ENCODE peak calls at places on chromosomes 11 and 22, in nine cellular contexts. P is IMR-90, M is NT2/D1, G is fibroblast of lung, I is colonic mucosa, O is H9, R is mammary epithelial cell, Q is neural progenitor cell, N is neuronal stem cell. U is an unnamed sample.

GRCh38 chr11:133957926-133958325 is 1.2 kb upstream of the IGSF9B start:
- DNase-seq in P (no peak), M (no peak), G (no peak), I (no peak), O (no peak), R (no peak), Q (no peak), N (no peak), U (no peak)

GRCh38 chr11:62143727-62144126 is 19.9 kb downstream of the INCENP start:
- DNase-seq in P (no peak), M (no peak), G (no peak), I (peak), O (peak), R (no peak), Q (no peak), N (no peak), U (no peak)

GRCh38 chr11:47477323-47477722 is 28.4 kb upstream of the RAPSN start:
- DNase-seq in P (peak), M (no peak), G (no peak), I (no peak), O (no peak), R (peak), Q (no peak), N (no peak), U (peak)

GRCh38 chr11:74090701-74091100 is 80.1 kb downstream of the C2CD3 start:
- DNase-seq in P (peak), M (no peak), G (peak), I (no peak), O (no peak), R (no peak), Q (peak), N (no peak), U (peak)

GRCh38 chr11:102239906-102240305 is 77.4 kb upstream of the BIRC3 start:
- DNase-seq in P (no peak), M (no peak), G (no peak), I (no peak), O (no peak), R (no peak), Q (no peak), N (no peak), U (no peak)

GRCh38 chr11:134469627-134470026 is 57.6 kb upstream of the B3GAT1 start:
- DNase-seq in P (no peak), M (no peak), G (no peak), I (no peak), O (no peak), R (no peak), Q (no peak), N (no peak), U (no peak)

GRCh38 chr22:42684462-42685195 is 35.4 kb upstream of the CYB5R3 start:
- DNase-seq in P (no peak), M (no peak), G (peak), I (no peak), O (no peak), R (no peak), Q (no peak), N (no peak), U (peak)

GRCh38 chr22:29994027-29994715 is 86.1 kb upstream of the HORMAD2 start:
- DNase-seq in P (peak), M (no peak), G (peak), I (no peak), O (no peak), R (peak), Q (no peak), N (no peak), U (peak)

GRCh38 chr11:13260196-13260962 is 17.2 kb upstream of the BMAL1 start:
- DNase-seq in P (no peak), M (no peak), G (no peak), I (no peak), O (no peak), R (peak), Q (no peak), N (no peak), U (peak)

GRCh38 chr22:46089426-46090041 is 60.8 kb upstream of the PPARA start:
- DNase-seq in P (no peak), M (no peak), G (no peak), I (no peak), O (no peak), R (peak), Q (no peak), N (no peak), U (no peak)

GRCh38 chr22:47053013-47053864 is 290.8 kb downstream of the TBC1D22A start:
- DNase-seq in P (no peak), M (no peak), G (no peak), I (no peak), O (no peak), R (no peak), Q (no peak), N (no peak), U (no peak)

GRCh38 chr11:128195057-128195751 is 392.2 kb downstream of the ETS1 start:
- DNase-seq in P (no peak), M (no peak), G (peak), I (no peak), O (no peak), R (no peak), Q (no peak), N (no peak), U (no peak)

GRCh38 chr22:43110927-43111623 is 525 bp downstream of the BIK start:
- DNase-seq in P (no peak), M (no peak), G (no peak), I (peak), O (no peak), R (peak), Q (peak), N (no peak), U (peak)

GRCh38 chr11:26992031-26992541 is 1.8 kb upstream of the FIBIN start:
- DNase-seq in P (peak), M (no peak), G (peak), I (no peak), O (no peak), R (peak), Q (no peak), N (no peak), U (peak)

GRCh38 chr11:45093761-45094455 is 52.5 kb upstream of the PRDM11 start:
- DNase-seq in P (no peak), M (no peak), G (no peak), I (peak), O (peak), R (no peak), Q (no peak), N (no peak), U (no peak)

GRCh38 chr11:353315-353857 is 15.9 kb upstream of the B4GALNT4 start:
- DNase-seq in P (peak), M (no peak), G (peak), I (peak), O (peak), R (no peak), Q (no peak), N (no peak), U (peak)

GRCh38 chr11:116640641-116641402 is 132.0 kb downstream of the BUD13 start:
- DNase-seq in P (no peak), M (no peak), G (no peak), I (no peak), O (no peak), R (no peak), Q (no peak), N (no peak), U (no peak)

GRCh38 chr11:57568330-57568766 is 876 bp upstream of the UBE2L6 start:
- DNase-seq in P (peak), M (peak), G (peak), I (peak), O (peak), R (peak), Q (no peak), N (peak), U (no peak)

GRCh38 chr22:37508431-37508963 is 10.7 kb downstream of the CARD10 start:
- DNase-seq in P (no peak), M (no peak), G (no peak), I (no peak), O (no peak), R (no peak), Q (no peak), N (no peak), U (no peak)

GRCh38 chr11:61553373-61554171 is 27.3 kb downstream of the SYT7 start:
- DNase-seq in P (no peak), M (no peak), G (peak), I (no peak), O (no peak), R (no peak), Q (no peak), N (no peak), U (no peak)

GRCh38 chr22:44363214-44363979 is 50.6 kb upstream of the SHISAL1 start:
- DNase-seq in P (peak), M (no peak), G (peak), I (peak), O (no peak), R (peak), Q (no peak), N (no peak), U (peak)

GRCh38 chr22:37282385-37282677 is at the start of gene CYTH4:
- DNase-seq in P (no peak), M (no peak), G (no peak), I (peak), O (no peak), R (peak), Q (no peak), N (no peak), U (no peak)

GRCh38 chr22:25111579-25112517 is 87.8 kb upstream of the CRYBB3 start:
- DNase-seq in P (no peak), M (no peak), G (no peak), I (peak), O (peak), R (no peak), Q (no peak), N (no peak), U (peak)

GRCh38 chr11:85076535-85077330 is 550.4 kb downstream of the DLG2 start:
- DNase-seq in P (peak), M (no peak), G (peak), I (no peak), O (no peak), R (peak), Q (no peak), N (no peak), U (peak)

GRCh38 chr11:952406-953385 is 27.0 kb downstream of the AP2A2 start:
- DNase-seq in P (peak), M (no peak), G (peak), I (peak), O (no peak), R (no peak), Q (peak), N (no peak), U (peak)

GRCh38 chr11:70063121-70063520 is 15.0 kb upstream of the ANO1 start:
- DNase-seq in P (no peak), M (no peak), G (no peak), I (peak), O (peak), R (no peak), Q (no peak), N (no peak), U (no peak)

GRCh38 chr22:35972559-35972958 is 56.1 kb downstream of the RBFOX2 start:
- DNase-seq in P (no peak), M (no peak), G (no peak), I (no peak), O (no peak), R (peak), Q (no peak), N (no peak), U (peak)

GRCh38 chr22:35981900-35982299 is 46.7 kb downstream of the RBFOX2 start:
- DNase-seq in P (no peak), M (no peak), G (no peak), I (no peak), O (no peak), R (no peak), Q (peak), N (no peak), U (no peak)

GRCh38 chr22:35973388-35973787 is 55.2 kb downstream of the RBFOX2 start:
- DNase-seq in P (no peak), M (no peak), G (no peak), I (no peak), O (no peak), R (no peak), Q (no peak), N (no peak), U (no peak)

GRCh38 chr22:35978889-35979288 is 49.7 kb downstream of the RBFOX2 start:
- DNase-seq in P (no peak), M (no peak), G (no peak), I (no peak), O (no peak), R (no peak), Q (no peak), N (no peak), U (peak)

GRCh38 chr22:35977136-35977535 is 51.5 kb downstream of the RBFOX2 start:
- DNase-seq in P (peak), M (no peak), G (no peak), I (no peak), O (no peak), R (no peak), Q (no peak), N (no peak), U (peak)
- H3K9ac ChIP-seq in P (no peak), M (no peak), G (no peak), I (no peak), O (no peak), R (no peak), Q (no peak), N (no peak), U (no peak)

DNA sequence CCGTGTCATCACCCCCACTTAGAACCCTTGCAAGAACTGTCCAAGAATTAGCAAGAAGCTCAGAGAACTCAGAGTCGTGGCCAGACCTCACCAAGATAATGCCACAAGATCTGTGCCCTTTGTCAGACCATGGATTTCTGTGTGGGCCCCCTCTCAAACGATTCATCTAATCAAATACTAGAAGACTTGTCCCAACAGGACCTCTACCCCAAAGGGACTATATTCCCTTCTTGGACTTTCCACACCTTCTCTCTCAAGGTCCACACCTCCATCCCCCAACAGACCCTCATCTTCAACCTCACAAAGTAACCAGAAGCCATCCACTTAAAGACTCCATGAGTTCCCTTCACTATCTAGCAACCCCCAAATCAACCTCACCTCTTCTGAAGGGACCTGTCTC is 2.8 kb downstream of the POLR3H start:
- DNase-seq in P (no peak), M (no peak), G (no peak), I (no peak), O (no peak), R (no peak), Q (no peak), N (no peak), U (no peak)
- H3K9ac ChIP-seq in P (no peak), M (no peak), G (no peak), I (no peak), O (no peak), R (no peak), Q (no peak), N (no peak), U (no peak)

GRCh38 chr11:117921893-117922292 is 7.3 kb downstream of the TMPRSS13 start:
- DNase-seq in P (no peak), M (no peak), G (no peak), I (no peak), O (no peak), R (no peak), Q (no peak), N (no peak), U (no peak)
- H3K9ac ChIP-seq in P (no peak), M (no peak), G (no peak), I (no peak), O (no peak), R (no peak), Q (no peak), N (no peak), U (no peak)

GRCh38 chr22:41431656-41432055 is 14.9 kb downstream of the TOB2 start:
- DNase-seq in P (no peak), M (no peak), G (no peak), I (no peak), O (no peak), R (no peak), Q (no peak), N (no peak), U (no peak)

GRCh38 chr22:41429946-41430332 is 16.7 kb downstream of the TOB2 start:
- DNase-seq in P (no peak), M (no peak), G (no peak), I (no peak), O (no peak), R (no peak), Q (no peak), N (no peak), U (no peak)

GRCh38 chr22:41425704-41426365 is 20.8 kb downstream of the TOB2 start:
- DNase-seq in P (no peak), M (no peak), G (no peak), I (no peak), O (no peak), R (peak), Q (no peak), N (no peak), U (no peak)

GRCh38 chr22:41429232-41429945 is 17.2 kb downstream of the TOB2 start:
- DNase-seq in P (no peak), M (no peak), G (no peak), I (no peak), O (no peak), R (peak), Q (no peak), N (no peak), U (peak)
- H3K9ac ChIP-seq in P (no peak), M (no peak), G (no peak), I (no peak), O (no peak), R (no peak), Q (no peak), N (peak), U (no peak)

GRCh38 chr22:39170825-39171622 is 18.5 kb upstream of the CBX7 start:
- DNase-seq in P (peak), M (peak), G (peak), I (peak), O (peak), R (peak), Q (peak), N (peak), U (peak)
- H3K9ac ChIP-seq in P (no peak), M (peak), G (no peak), I (no peak), O (peak), R (no peak), Q (no peak), N (no peak), U (no peak)

U was measured in GM23248.